ENCODE peak calls at places on chromosomes 12 and 14, in seven cellular contexts. J is GM23248, M is HCT116, O is GM23338, F is PC-9, G is PC-3, P is hepatocyte. E is an unnamed sample. For H3K9me2, the result is how much of the 10 kb centered on the place peaks cover.

GRCh38 chr12:65656904-65657351 is 167.4 kb upstream of the HMGA2 start:
- DNase-seq in J (peak), M (peak), O (no peak), F (peak), G (peak), P (no peak), E (no peak)

GRCh38 chr12:127550271-127550670 is 716.7 kb upstream of the TMEM132C start:
- DNase-seq in J (peak), M (no peak), O (no peak), F (peak), G (peak), P (no peak), E (no peak)

GRCh38 chr14:59055439-59056045 is 132.9 kb upstream of the DAAM1 start:
- DNase-seq in J (peak), M (peak), O (peak), F (peak), G (peak), P (peak), E (peak)

GRCh38 chr14:54818201-54819133 is 84.2 kb downstream of the GCH1 start:
- DNase-seq in J (peak), M (no peak), O (no peak), F (peak), G (peak), P (peak), E (no peak)

GRCh38 chr14:75578786-75579781 is 664 bp downstream of the FLVCR2 start:
- DNase-seq in J (no peak), M (no peak), O (no peak), F (no peak), G (no peak), P (peak), E (no peak)

GRCh38 chr12:11793896-11794295 is 144.4 kb downstream of the ETV6 start:
- DNase-seq in J (no peak), M (no peak), O (no peak), F (no peak), G (no peak), P (no peak), E (no peak)

GRCh38 chr14:69152181-69152943 is 557 bp downstream of the DCAF5 start:
- DNase-seq in J (peak), M (no peak), O (peak), F (no peak), G (peak), P (peak), E (peak)

GRCh38 chr14:37047226-37047625 is 125.2 kb downstream of the SLC25A21 start:
- DNase-seq in J (no peak), M (no peak), O (no peak), F (no peak), G (peak), P (no peak), E (no peak)

GRCh38 chr12:50558970-50559369 is 54.2 kb downstream of the DIP2B start:
- DNase-seq in J (no peak), M (no peak), O (no peak), F (no peak), G (no peak), P (no peak), E (no peak)

GRCh38 chr14:92584856-92585255 is 71.3 kb downstream of the RIN3 start:
- DNase-seq in J (no peak), M (no peak), O (no peak), F (no peak), G (no peak), P (no peak), E (no peak)

GRCh38 chr14:51867753-51868152 is 7.3 kb downstream of the GNG2 start:
- DNase-seq in J (no peak), M (no peak), O (no peak), F (no peak), G (no peak), P (no peak), E (no peak)

GRCh38 chr12:95520825-95521224 is 30.5 kb downstream of the USP44 start:
- DNase-seq in J (no peak), M (no peak), O (no peak), F (no peak), G (no peak), P (no peak), E (no peak)

DNA sequence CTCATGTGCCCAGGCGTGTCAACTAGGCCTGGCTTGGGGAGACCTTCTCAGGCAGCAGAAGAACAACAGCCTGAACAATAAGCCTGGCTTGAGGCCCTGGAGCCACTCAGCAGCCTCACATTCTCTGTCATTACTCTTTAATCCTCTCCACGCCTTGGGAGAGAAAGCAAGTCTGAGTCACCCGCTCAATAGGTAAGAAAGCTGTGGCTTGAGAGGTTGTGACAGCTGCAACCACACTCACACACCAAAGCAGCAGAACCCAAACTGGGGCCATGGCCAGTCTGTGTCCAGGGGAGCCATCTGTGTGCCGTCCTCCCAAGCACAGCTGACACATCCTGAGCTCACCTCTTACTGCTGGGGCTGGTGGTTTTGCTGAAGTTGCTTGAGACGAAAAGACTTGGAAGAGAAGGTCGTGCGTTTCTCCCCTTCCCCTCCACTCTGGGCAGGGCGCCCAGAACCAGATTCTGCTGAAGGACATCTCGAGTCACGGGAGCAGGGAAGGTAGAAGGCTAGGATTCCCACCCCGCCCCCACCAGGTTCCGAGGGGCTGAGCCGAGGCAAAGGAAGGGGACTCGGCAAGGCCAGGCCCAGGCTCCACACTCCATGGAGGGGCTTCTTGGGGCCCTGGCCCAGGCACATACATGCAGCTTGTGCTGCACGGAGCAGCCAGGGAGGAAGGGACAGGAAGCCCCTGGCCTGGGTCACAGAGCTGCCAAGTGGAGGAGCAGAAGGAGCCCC is 5.5 kb downstream of the TMEM63C start:
- DNase-seq in J (peak), M (peak), O (peak), F (peak), G (peak), P (peak), E (no peak)
- H3K4me2 ChIP-seq in J (no peak), M (peak), O (no peak), F (no peak), G (no peak), P (no peak), E (no peak)

DNA sequence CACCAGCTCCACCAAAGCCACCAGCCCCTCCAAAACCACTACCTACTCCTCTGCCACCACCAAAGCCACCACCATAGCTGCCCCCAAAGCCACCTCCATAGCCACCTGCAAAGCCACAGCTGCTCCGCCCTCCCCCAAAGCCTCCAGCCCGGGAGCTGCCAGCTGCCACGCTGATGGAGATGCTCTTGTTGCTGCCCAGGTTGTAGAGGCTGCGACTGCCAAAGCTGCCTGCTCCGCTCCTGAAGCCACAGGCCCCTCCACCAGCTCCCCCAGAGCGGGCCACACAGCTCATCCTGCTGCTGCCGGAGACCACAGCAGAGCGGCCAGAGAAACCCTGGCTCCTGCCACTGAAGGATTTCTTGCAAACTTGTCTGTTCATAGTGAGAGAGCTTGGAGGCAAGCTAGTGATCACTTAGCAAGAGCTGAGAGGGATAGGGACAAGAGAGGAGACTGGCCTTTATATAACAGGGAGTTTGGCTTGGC is at the start of gene KRT76:
- DNase-seq in J (no peak), M (no peak), O (no peak), F (no peak), G (no peak), P (no peak), E (no peak)
- H3K9me2 ChIP-seq in J (under half), M (under half), O (under half), F (under half), G (under half), P (under half), E (under half)

DNA sequence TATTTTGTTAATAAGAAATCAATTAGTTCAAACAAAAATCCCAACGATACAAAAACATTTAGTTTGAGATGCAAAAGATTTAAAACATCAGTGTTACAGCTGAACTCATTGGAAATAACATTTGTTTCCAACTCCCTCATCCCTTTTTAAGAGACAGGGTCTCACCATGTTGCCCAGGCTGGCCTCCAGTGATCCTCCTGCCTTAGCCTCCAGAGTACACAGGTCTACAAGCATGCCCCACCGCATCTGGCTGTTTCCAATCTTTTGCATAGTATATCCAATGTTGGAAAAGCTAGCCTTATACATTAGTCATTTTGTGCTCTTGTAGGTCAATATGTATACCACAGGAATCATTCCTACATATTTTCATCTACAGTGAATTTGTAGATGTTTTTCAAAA is 11.5 kb downstream of the RSRC2 start:
- DNase-seq in J (no peak), M (no peak), O (no peak), F (no peak), G (no peak), P (no peak), E (no peak)
- TF ChIP-seq EZH2 in J (no peak), M (no peak), O (no peak), F (no peak), G (no peak), P (no peak), E (no peak)

DNA sequence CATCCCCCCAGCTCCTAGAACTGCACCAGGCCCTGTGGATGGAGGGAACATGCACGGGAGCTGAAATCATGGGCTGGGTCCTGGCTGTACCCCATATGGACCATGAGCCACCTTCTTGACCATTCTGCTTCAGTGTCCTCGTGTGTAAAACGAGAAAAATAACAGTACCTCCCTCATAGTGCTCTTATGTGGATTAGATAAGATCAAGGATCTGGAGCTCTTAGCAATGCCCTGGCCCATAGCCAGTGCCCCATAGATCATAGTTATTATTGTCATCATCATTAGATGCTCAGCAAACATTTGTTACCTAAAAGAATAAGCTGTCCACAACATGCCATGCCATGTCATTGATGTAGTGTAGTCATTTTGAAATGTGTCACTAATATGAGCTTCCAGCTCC is 71.3 kb downstream of the SYNE3 start:
- DNase-seq in J (no peak), M (no peak), O (no peak), F (no peak), G (peak), P (no peak), E (no peak)
- H3K4me2 ChIP-seq in J (no peak), M (no peak), O (no peak), F (no peak), G (no peak), P (no peak), E (no peak)

GRCh38 chr12:101047652-101048051 is 162.4 kb downstream of the SLC5A8 start:
- DNase-seq in J (no peak), M (no peak), O (no peak), F (no peak), G (no peak), P (no peak), E (no peak)

GRCh38 chr12:101045486-101046474 is 164.3 kb downstream of the SLC5A8 start:
- DNase-seq in J (peak), M (no peak), O (no peak), F (no peak), G (no peak), P (no peak), E (no peak)

GRCh38 chr12:101040936-101041335 is 169.1 kb downstream of the SLC5A8 start:
- DNase-seq in J (peak), M (no peak), O (no peak), F (no peak), G (peak), P (no peak), E (no peak)

GRCh38 chr12:101042211-101042610 is 167.8 kb downstream of the SLC5A8 start:
- DNase-seq in J (no peak), M (no peak), O (no peak), F (no peak), G (no peak), P (no peak), E (no peak)

GRCh38 chr12:101044512-101045074 is 165.4 kb downstream of the SLC5A8 start:
- DNase-seq in J (peak), M (no peak), O (no peak), F (no peak), G (no peak), P (no peak), E (no peak)
- H3K9me2 ChIP-seq in J (under half), M (under half), O (under half), F (under half), G (under half), P (under half), E (under half)

GRCh38 chr12:97456792-97457191 is 5.8 kb upstream of the RMST start:
- DNase-seq in J (no peak), M (no peak), O (peak), F (no peak), G (no peak), P (no peak), E (no peak)
- TF ChIP-seq EZH2 in J (no peak), M (no peak), O (no peak), F (no peak), G (no peak), P (no peak), E (no peak)

GRCh38 chr12:24728366-24728765 is 220.5 kb downstream of the BCAT1 start:
- DNase-seq in J (peak), M (no peak), O (peak), F (no peak), G (peak), P (peak), E (peak)
- H3K4me2 ChIP-seq in J (no peak), M (no peak), O (no peak), F (no peak), G (no peak), P (no peak), E (no peak)

GRCh38 chr12:21881950-21882349 is 59.3 kb downstream of the ABCC9 start:
- DNase-seq in J (no peak), M (no peak), O (no peak), F (no peak), G (no peak), P (no peak), E (no peak)
- H3K9me2 ChIP-seq in J (under half), M (under half), O (under half), F (under half), G (under half), P (under half), E (under half)

DNA sequence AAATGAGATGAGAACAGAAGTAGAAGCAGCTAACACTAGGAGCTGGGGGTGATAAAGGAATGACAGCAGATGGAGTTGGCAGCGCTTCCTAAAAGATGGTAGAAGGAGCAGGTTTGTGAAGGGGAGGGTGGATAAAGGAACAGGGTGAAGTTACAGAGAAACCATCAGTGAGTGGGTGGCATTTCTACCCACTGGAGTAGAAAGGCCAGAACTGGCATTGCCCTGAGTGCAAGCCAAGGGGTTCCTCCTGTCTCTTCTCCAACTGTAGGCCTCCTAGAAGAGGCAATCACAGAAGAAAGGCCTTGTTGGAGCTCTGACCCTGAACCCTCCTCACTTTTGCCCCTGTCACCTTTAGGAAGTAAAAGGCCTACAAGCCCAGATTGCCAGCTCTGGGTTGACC is 2.2 kb downstream of the KRT18 start:
- DNase-seq in J (no peak), M (no peak), O (no peak), F (no peak), G (no peak), P (no peak), E (no peak)
- TF ChIP-seq EZH2 in J (no peak), M (no peak), O (no peak), F (no peak), G (no peak), P (no peak), E (no peak)

GRCh38 chr14:43297794-43298193 is 1209.3 kb downstream of the FSCB start:
- DNase-seq in J (no peak), M (no peak), O (no peak), F (no peak), G (no peak), P (no peak), E (no peak)
- H3K4me2 ChIP-seq in J (no peak), M (no peak), O (no peak), F (no peak), G (no peak), P (no peak), E (no peak)